ENCODE peak calls at places on chromosome 22, in five cellular contexts. One of them, this sample, is unnamed.
A peak's percentile ranks its signal among the peaks of the same experiment; 100 is the strongest.

GRCh38 chr22:19407649-19408606 is 23.6 kb downstream of the HIRA start:
- DNase-seq in B cell: no peak
- DNase-seq in kidney tubule cell: no peak
- DNase-seq in stimulated activated effector memory CD8-positive, alpha-beta T cell treated with anti-CD3 and anti-CD28 coated beads, Interleukin-12 subunit alpha, Interleukin-12 subunit beta, amount 100 ng/mL, for 72 hours: no peak
- DNase-seq in AG04450: no peak
- DNase-seq in this sample: no peak

GRCh38 chr22:47613606-47614350 is 851.3 kb downstream of the TBC1D22A start:
- DNase-seq in B cell: no peak
- DNase-seq in kidney tubule cell: no peak
- DNase-seq in stimulated activated effector memory CD8-positive, alpha-beta T cell treated with anti-CD3 and anti-CD28 coated beads, Interleukin-12 subunit alpha, Interleukin-12 subunit beta, amount 100 ng/mL, for 72 hours: no peak
- DNase-seq in AG04450: no peak
- DNase-seq in this sample: no peak

GRCh38 chr22:39208013-39208680 is 36.6 kb downstream of the PDGFB start:
- DNase-seq in B cell: no peak
- DNase-seq in kidney tubule cell: no peak
- DNase-seq in stimulated activated effector memory CD8-positive, alpha-beta T cell treated with anti-CD3 and anti-CD28 coated beads, Interleukin-12 subunit alpha, Interleukin-12 subunit beta, amount 100 ng/mL, for 72 hours: no peak
- DNase-seq in AG04450: no peak
- DNase-seq in this sample: no peak

GRCh38 chr22:41524809-41525449 is 19.3 kb downstream of the POLR3H start:
- DNase-seq in B cell: peak; percentile 53
- DNase-seq in kidney tubule cell: peak; percentile 9
- DNase-seq in stimulated activated effector memory CD8-positive, alpha-beta T cell treated with anti-CD3 and anti-CD28 coated beads, Interleukin-12 subunit alpha, Interleukin-12 subunit beta, amount 100 ng/mL, for 72 hours: no peak
- DNase-seq in AG04450: no peak
- DNase-seq in this sample: no peak

GRCh38 chr22:24421428-24421931 is 5.9 kb upstream of the ADORA2A start:
- DNase-seq in B cell: peak; percentile 86
- DNase-seq in kidney tubule cell: peak; percentile 34
- DNase-seq in stimulated activated effector memory CD8-positive, alpha-beta T cell treated with anti-CD3 and anti-CD28 coated beads, Interleukin-12 subunit alpha, Interleukin-12 subunit beta, amount 100 ng/mL, for 72 hours: no peak
- DNase-seq in AG04450: no peak
- DNase-seq in this sample: no peak

GRCh38 chr22:19880786-19881569 is 26.3 kb upstream of the GNB1L start:
- DNase-seq in B cell: peak; percentile 24
- DNase-seq in kidney tubule cell: peak; percentile 78
- DNase-seq in stimulated activated effector memory CD8-positive, alpha-beta T cell treated with anti-CD3 and anti-CD28 coated beads, Interleukin-12 subunit alpha, Interleukin-12 subunit beta, amount 100 ng/mL, for 72 hours: no peak
- DNase-seq in AG04450: peak; percentile 87
- DNase-seq in this sample: peak; percentile 81

GRCh38 chr22:26763633-26764295 is 106.4 kb downstream of the MIAT start:
- DNase-seq in B cell: no peak
- DNase-seq in kidney tubule cell: peak; percentile 85
- DNase-seq in stimulated activated effector memory CD8-positive, alpha-beta T cell treated with anti-CD3 and anti-CD28 coated beads, Interleukin-12 subunit alpha, Interleukin-12 subunit beta, amount 100 ng/mL, for 72 hours: no peak
- DNase-seq in AG04450: no peak
- DNase-seq in this sample: no peak

GRCh38 chr22:45878051-45878764 is 98.8 kb downstream of the WNT7B start:
- DNase-seq in B cell: no peak
- DNase-seq in kidney tubule cell: no peak
- DNase-seq in stimulated activated effector memory CD8-positive, alpha-beta T cell treated with anti-CD3 and anti-CD28 coated beads, Interleukin-12 subunit alpha, Interleukin-12 subunit beta, amount 100 ng/mL, for 72 hours: no peak
- DNase-seq in AG04450: no peak
- DNase-seq in this sample: no peak

GRCh38 chr22:36180038-36180880 is 19.7 kb upstream of the APOL3 start:
- DNase-seq in B cell: peak; percentile 77
- DNase-seq in kidney tubule cell: peak; percentile 71
- DNase-seq in stimulated activated effector memory CD8-positive, alpha-beta T cell treated with anti-CD3 and anti-CD28 coated beads, Interleukin-12 subunit alpha, Interleukin-12 subunit beta, amount 100 ng/mL, for 72 hours: peak; percentile 93
- DNase-seq in AG04450: no peak
- DNase-seq in this sample: no peak

GRCh38 chr22:37860796-37861421 is 11.7 kb downstream of the EIF3L start:
- DNase-seq in B cell: no peak
- DNase-seq in kidney tubule cell: no peak
- DNase-seq in stimulated activated effector memory CD8-positive, alpha-beta T cell treated with anti-CD3 and anti-CD28 coated beads, Interleukin-12 subunit alpha, Interleukin-12 subunit beta, amount 100 ng/mL, for 72 hours: no peak
- DNase-seq in AG04450: no peak
- DNase-seq in this sample: no peak

GRCh38 chr22:39682994-39683393 is 112.4 kb downstream of the CACNA1I start:
- DNase-seq in B cell: no peak
- DNase-seq in kidney tubule cell: no peak
- DNase-seq in stimulated activated effector memory CD8-positive, alpha-beta T cell treated with anti-CD3 and anti-CD28 coated beads, Interleukin-12 subunit alpha, Interleukin-12 subunit beta, amount 100 ng/mL, for 72 hours: no peak
- DNase-seq in AG04450: no peak
- DNase-seq in this sample: no peak

GRCh38 chr22:50148991-50149721 is 21.4 kb upstream of the PANX2 start:
- DNase-seq in B cell: peak; percentile 93
- DNase-seq in kidney tubule cell: peak; percentile 91
- DNase-seq in stimulated activated effector memory CD8-positive, alpha-beta T cell treated with anti-CD3 and anti-CD28 coated beads, Interleukin-12 subunit alpha, Interleukin-12 subunit beta, amount 100 ng/mL, for 72 hours: peak; percentile 81
- DNase-seq in AG04450: no peak
- DNase-seq in this sample: peak; percentile 71

GRCh38 chr22:29716814-29717213 is 3.0 kb upstream of the CABP7 start:
- DNase-seq in B cell: no peak
- DNase-seq in kidney tubule cell: peak; percentile 70
- DNase-seq in stimulated activated effector memory CD8-positive, alpha-beta T cell treated with anti-CD3 and anti-CD28 coated beads, Interleukin-12 subunit alpha, Interleukin-12 subunit beta, amount 100 ng/mL, for 72 hours: peak; percentile 58
- DNase-seq in AG04450: peak; percentile 45
- DNase-seq in this sample: peak; percentile 81

GRCh38 chr22:45190473-45190872 is 26.7 kb downstream of the NUP50 start:
- DNase-seq in B cell: no peak
- DNase-seq in kidney tubule cell: no peak
- DNase-seq in stimulated activated effector memory CD8-positive, alpha-beta T cell treated with anti-CD3 and anti-CD28 coated beads, Interleukin-12 subunit alpha, Interleukin-12 subunit beta, amount 100 ng/mL, for 72 hours: no peak
- DNase-seq in AG04450: no peak
- DNase-seq in this sample: no peak

GRCh38 chr22:36662981-36663380 is 40.6 kb downstream of the CACNG2 start:
- DNase-seq in B cell: no peak
- DNase-seq in kidney tubule cell: no peak
- DNase-seq in stimulated activated effector memory CD8-positive, alpha-beta T cell treated with anti-CD3 and anti-CD28 coated beads, Interleukin-12 subunit alpha, Interleukin-12 subunit beta, amount 100 ng/mL, for 72 hours: no peak
- DNase-seq in AG04450: no peak
- DNase-seq in this sample: no peak

GRCh38 chr22:43706558-43707328 is 105.4 kb downstream of the EFCAB6 start:
- DNase-seq in B cell: no peak
- DNase-seq in kidney tubule cell: no peak
- DNase-seq in stimulated activated effector memory CD8-positive, alpha-beta T cell treated with anti-CD3 and anti-CD28 coated beads, Interleukin-12 subunit alpha, Interleukin-12 subunit beta, amount 100 ng/mL, for 72 hours: no peak
- DNase-seq in AG04450: no peak
- DNase-seq in this sample: no peak

GRCh38 chr22:47811971-47812370 is 1049.5 kb downstream of the TBC1D22A start:
- DNase-seq in B cell: no peak
- DNase-seq in kidney tubule cell: no peak
- DNase-seq in stimulated activated effector memory CD8-positive, alpha-beta T cell treated with anti-CD3 and anti-CD28 coated beads, Interleukin-12 subunit alpha, Interleukin-12 subunit beta, amount 100 ng/mL, for 72 hours: no peak
- DNase-seq in AG04450: no peak
- DNase-seq in this sample: no peak